ENCODE peak calls at places on chromosomes 1 and 21, in four cellular contexts. One of them, this sample, is unnamed.

GRCh38 chr1:21914880-21915640 is 22.1 kb downstream of the HSPG2 start:
- DNase-seq in fibroblast of lung: peak; percentile 46
- DNase-seq in HCT116: no peak
- DNase-seq in K562: peak; percentile 58
- DNase-seq in this sample: no peak

GRCh38 chr1:2314297-2314802 is 77.0 kb downstream of the MORN1 start:
- DNase-seq in fibroblast of lung: peak; percentile 64
- DNase-seq in HCT116: no peak
- DNase-seq in K562: no peak
- DNase-seq in this sample: peak; percentile 80

GRCh38 chr1:230424440-230425251 is 1.5 kb downstream of the PGBD5 start:
- DNase-seq in fibroblast of lung: no peak
- DNase-seq in HCT116: no peak
- DNase-seq in K562: no peak
- DNase-seq in this sample: peak; percentile 48

GRCh38 chr21:25966308-25966707 is 204.3 kb downstream of the APP start:
- DNase-seq in fibroblast of lung: peak; percentile 27
- DNase-seq in HCT116: no peak
- DNase-seq in K562: no peak
- DNase-seq in this sample: no peak

GRCh38 chr1:170134126-170134525 is 11.6 kb upstream of the NTMT2 start:
- DNase-seq in fibroblast of lung: no peak
- DNase-seq in HCT116: no peak
- DNase-seq in K562: no peak
- DNase-seq in this sample: no peak

GRCh38 chr1:203127672-203128611 is at the start of gene ADORA1:
- DNase-seq in fibroblast of lung: peak; percentile 31
- DNase-seq in HCT116: peak; percentile 10
- DNase-seq in K562: no peak
- DNase-seq in this sample: peak; percentile 80

GRCh38 chr1:174654553-174654952 is 206.8 kb downstream of the GPR52 start:
- DNase-seq in fibroblast of lung: no peak
- DNase-seq in HCT116: no peak
- DNase-seq in K562: no peak
- DNase-seq in this sample: no peak

GRCh38 chr1:42730988-42731387 is 9.0 kb downstream of the CLDN19 start:
- DNase-seq in fibroblast of lung: no peak
- DNase-seq in HCT116: peak; percentile 64
- DNase-seq in K562: peak; percentile 51
- DNase-seq in this sample: no peak

GRCh38 chr1:51945591-51945990 is 44.9 kb downstream of the RAB3B start:
- DNase-seq in fibroblast of lung: peak; percentile 68
- DNase-seq in HCT116: no peak
- DNase-seq in K562: no peak
- DNase-seq in this sample: no peak

GRCh38 chr1:63073530-63074306 is 248.6 kb upstream of the FOXD3 start:
- DNase-seq in fibroblast of lung: no peak
- DNase-seq in HCT116: no peak
- DNase-seq in K562: no peak
- DNase-seq in this sample: peak; percentile 48

GRCh38 chr1:201167625-201167991 is 13.3 kb upstream of the TMEM9 start:
- DNase-seq in fibroblast of lung: no peak
- DNase-seq in HCT116: no peak
- DNase-seq in K562: peak; percentile 30
- DNase-seq in this sample: no peak

GRCh38 chr1:231550448-231550781 is 21.9 kb downstream of the TSNAX start:
- DNase-seq in fibroblast of lung: no peak
- DNase-seq in HCT116: peak; percentile 16
- DNase-seq in K562: peak; percentile 43
- DNase-seq in this sample: peak; percentile 36

GRCh38 chr1:167202049-167202448 is 18.6 kb upstream of the POU2F1 start:
- DNase-seq in fibroblast of lung: no peak
- DNase-seq in HCT116: no peak
- DNase-seq in K562: no peak
- DNase-seq in this sample: no peak

GRCh38 chr1:181189691-181190361 is 101.3 kb downstream of the IER5 start:
- DNase-seq in fibroblast of lung: peak; percentile 47
- DNase-seq in HCT116: peak; percentile 19
- DNase-seq in K562: peak; percentile 94
- DNase-seq in this sample: peak; percentile 88

GRCh38 chr1:21930629-21931170 is 6.4 kb downstream of the HSPG2 start:
- DNase-seq in fibroblast of lung: no peak
- DNase-seq in HCT116: no peak
- DNase-seq in K562: no peak
- DNase-seq in this sample: no peak

GRCh38 chr21:29372063-29372802 is 73.5 kb downstream of the BACH1 start:
- DNase-seq in fibroblast of lung: peak; percentile 89
- DNase-seq in HCT116: peak; percentile 67
- DNase-seq in K562: peak; percentile 80
- DNase-seq in this sample: peak; percentile 56

GRCh38 chr1:22708777-22709176 is 1.9 kb upstream of the EPHB2 start:
- DNase-seq in fibroblast of lung: no peak
- DNase-seq in HCT116: no peak
- DNase-seq in K562: no peak
- DNase-seq in this sample: no peak

GRCh38 chr1:240492832-240493440 is 119.0 kb downstream of the GREM2 start:
- DNase-seq in fibroblast of lung: peak; percentile 60
- DNase-seq in HCT116: no peak
- DNase-seq in K562: peak; percentile 34
- DNase-seq in this sample: peak; percentile 92

GRCh38 chr1:36327421-36328087 is 4.1 kb upstream of the EVA1B start:
- DNase-seq in fibroblast of lung: no peak
- DNase-seq in HCT116: no peak
- DNase-seq in K562: no peak
- DNase-seq in this sample: no peak

GRCh38 chr1:201982082-201982922 is at the start of gene RNPEP:
- DNase-seq in fibroblast of lung: peak; percentile 56
- DNase-seq in HCT116: no peak
- DNase-seq in K562: peak; percentile 97
- DNase-seq in this sample: peak; percentile 77

DNA sequence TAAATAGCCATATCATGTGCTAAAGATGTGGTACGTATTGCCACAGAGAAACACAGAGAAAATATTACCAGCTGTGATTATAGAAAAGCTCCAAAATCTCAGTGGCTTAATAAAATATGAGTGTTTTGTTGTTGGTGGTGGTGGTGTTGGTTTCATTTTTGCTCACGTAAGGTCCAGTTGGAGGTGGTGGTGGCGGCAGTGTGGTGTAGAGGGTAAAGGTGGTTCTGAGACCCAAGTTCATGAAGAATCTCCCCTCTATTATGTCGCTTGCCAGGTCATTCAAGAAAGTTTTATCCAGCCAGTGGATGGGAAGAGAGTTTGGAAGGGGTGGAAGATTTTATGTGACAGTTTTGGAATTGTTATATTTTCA is 217.6 kb upstream of the SAMSN1 start:
- DNase-seq in fibroblast of lung: no peak
- DNase-seq in HCT116: no peak
- DNase-seq in K562: no peak
- DNase-seq in this sample: no peak
- H3K4me2 ChIP-seq in fibroblast of lung: no peak overlapping the region
- H3K4me2 ChIP-seq in HCT116: no peak overlapping the region
- H3K4me2 ChIP-seq in K562: peak overlapping the region; percentile 60
- H3K4me2 ChIP-seq in this sample: no peak overlapping the region

GRCh38 chr1:151472852-151473731 is 13.8 kb upstream of the POGZ start:
- DNase-seq in fibroblast of lung: peak; percentile 75
- DNase-seq in HCT116: no peak
- DNase-seq in K562: peak; percentile 41
- DNase-seq in this sample: peak; percentile 56
- H3K4me2 ChIP-seq in fibroblast of lung: peak overlapping the region; percentile 78
- H3K4me2 ChIP-seq in HCT116: peak overlapping the region; percentile 29
- H3K4me2 ChIP-seq in K562: peak overlapping the region; percentile 2
- H3K4me2 ChIP-seq in this sample: peak overlapping the region; percentile 0

GRCh38 chr1:97634758-97635157 is 286.1 kb downstream of the DPYD start:
- DNase-seq in fibroblast of lung: no peak
- DNase-seq in HCT116: no peak
- DNase-seq in K562: no peak
- DNase-seq in this sample: no peak

GRCh38 chr1:97646071-97646470 is 274.8 kb downstream of the DPYD start:
- DNase-seq in fibroblast of lung: no peak
- DNase-seq in HCT116: no peak
- DNase-seq in K562: no peak
- DNase-seq in this sample: no peak

GRCh38 chr1:97636941-97637340 is 283.9 kb downstream of the DPYD start:
- DNase-seq in fibroblast of lung: no peak
- DNase-seq in HCT116: no peak
- DNase-seq in K562: no peak
- DNase-seq in this sample: no peak

DNA sequence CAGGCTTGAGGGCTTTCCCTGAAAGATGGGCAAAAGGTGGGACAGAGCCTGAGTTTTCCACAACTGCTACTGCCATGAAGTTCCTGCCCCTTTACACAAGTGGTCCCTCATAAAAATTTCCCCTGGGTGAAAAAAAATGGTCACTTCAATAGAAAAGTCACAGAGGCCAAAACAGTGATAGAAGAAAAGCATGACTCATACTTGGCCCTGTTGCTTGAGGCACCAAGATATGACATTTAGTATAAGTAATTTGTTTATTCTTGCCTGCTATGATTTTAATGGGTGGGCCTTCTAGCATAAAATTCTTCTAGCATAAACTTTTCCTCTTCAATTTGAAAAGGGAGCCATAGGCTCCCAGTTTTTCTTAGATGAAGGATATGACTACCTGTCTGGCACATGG is 280.2 kb downstream of the DPYD start:
- DNase-seq in fibroblast of lung: no peak
- DNase-seq in HCT116: no peak
- DNase-seq in K562: no peak
- DNase-seq in this sample: no peak
- H3K4me2 ChIP-seq in fibroblast of lung: no peak overlapping the region
- H3K4me2 ChIP-seq in HCT116: no peak overlapping the region
- H3K4me2 ChIP-seq in K562: no peak overlapping the region
- H3K4me2 ChIP-seq in this sample: no peak overlapping the region

DNA sequence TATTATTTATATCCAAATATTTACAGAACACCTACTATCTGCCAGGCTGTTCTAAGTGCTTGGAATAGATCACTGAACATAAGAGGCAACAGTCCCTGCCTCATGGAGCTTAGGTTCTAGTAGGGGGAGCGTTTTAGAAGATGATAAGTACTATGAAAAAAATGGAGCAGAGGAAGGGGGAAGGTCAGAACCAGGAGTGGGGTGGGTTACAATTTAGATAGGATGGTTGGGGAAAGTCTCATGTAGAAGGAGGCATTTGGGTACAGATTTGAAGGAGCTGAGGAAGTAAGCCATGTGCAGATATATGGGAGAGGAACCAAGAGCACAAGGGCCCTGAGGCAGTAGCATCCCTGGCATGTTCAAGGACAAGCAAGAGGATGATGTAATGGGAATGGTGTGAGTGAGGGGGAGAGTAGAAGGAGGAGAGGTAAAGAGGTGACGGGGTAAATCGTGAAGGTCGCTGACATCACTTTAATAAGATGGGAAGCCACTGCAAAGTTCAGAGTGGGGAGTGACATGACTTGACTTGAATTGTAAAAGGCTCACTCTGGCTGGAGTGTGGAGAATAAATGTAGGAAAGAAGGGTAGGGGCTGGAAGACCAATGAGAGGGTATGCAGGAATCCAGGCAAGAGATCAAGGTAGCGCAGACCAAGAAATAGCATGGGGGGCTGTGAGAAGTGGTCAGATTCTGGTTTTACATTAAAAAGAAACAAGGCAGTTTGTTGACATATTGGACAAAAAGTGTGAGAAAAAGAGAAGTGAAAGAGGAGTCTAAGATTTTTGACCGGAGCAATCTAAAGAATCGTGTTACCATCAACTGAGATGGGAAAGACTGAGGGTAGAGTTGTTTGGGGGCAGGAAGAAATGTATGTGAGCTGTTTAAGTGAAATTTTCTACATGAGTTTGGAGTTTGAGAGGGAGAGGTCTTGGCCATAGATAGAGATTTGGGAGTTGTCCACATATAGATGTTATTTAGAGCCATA is 92.6 kb downstream of the LPAR3 start:
- DNase-seq in fibroblast of lung: no peak
- DNase-seq in HCT116: no peak
- DNase-seq in K562: no peak
- DNase-seq in this sample: no peak
- H3K4me2 ChIP-seq in fibroblast of lung: no peak overlapping the region
- H3K4me2 ChIP-seq in HCT116: no peak overlapping the region
- H3K4me2 ChIP-seq in K562: no peak overlapping the region
- H3K4me2 ChIP-seq in this sample: no peak overlapping the region

DNA sequence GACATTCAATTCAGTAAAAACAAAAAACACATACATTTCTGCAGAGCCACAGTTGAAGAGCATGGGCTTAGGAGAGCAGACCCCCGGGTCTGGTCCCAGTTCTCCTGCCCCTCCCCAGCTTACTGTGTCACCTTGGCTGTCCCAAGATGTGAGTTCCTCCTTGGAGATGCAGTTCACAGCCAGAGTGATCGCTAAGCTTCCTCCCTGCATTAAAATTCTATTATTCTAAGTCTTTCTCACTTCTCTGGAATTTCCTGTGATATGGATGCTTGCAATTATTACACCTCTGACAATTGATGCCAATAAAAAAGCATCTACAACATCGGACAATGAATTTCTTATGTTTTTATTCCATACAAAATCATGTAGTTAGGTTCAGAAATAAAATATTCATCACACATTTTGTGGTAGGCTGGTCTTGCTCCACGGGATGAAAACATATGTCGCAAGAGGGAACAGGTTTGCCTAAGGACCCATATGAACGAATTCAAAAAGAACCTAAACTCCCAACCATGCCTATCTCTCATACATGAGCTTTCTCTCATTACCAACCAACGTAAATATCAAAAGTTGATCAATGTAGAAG is 328.5 kb upstream of the RUNX1 start:
- DNase-seq in fibroblast of lung: no peak
- DNase-seq in HCT116: no peak
- DNase-seq in K562: no peak
- DNase-seq in this sample: no peak
- H3K4me2 ChIP-seq in fibroblast of lung: no peak overlapping the region
- H3K4me2 ChIP-seq in HCT116: no peak overlapping the region
- H3K4me2 ChIP-seq in K562: no peak overlapping the region
- H3K4me2 ChIP-seq in this sample: no peak overlapping the region

GRCh38 chr1:107622975-107623374 is 342.0 kb downstream of the VAV3 start:
- DNase-seq in fibroblast of lung: peak; percentile 41
- DNase-seq in HCT116: no peak
- DNase-seq in K562: no peak
- DNase-seq in this sample: no peak

GRCh38 chr1:107622540-107622939 is 342.4 kb downstream of the VAV3 start:
- DNase-seq in fibroblast of lung: no peak
- DNase-seq in HCT116: no peak
- DNase-seq in K562: no peak
- DNase-seq in this sample: no peak

GRCh38 chr1:107626075-107626796 is 338.7 kb downstream of the VAV3 start:
- DNase-seq in fibroblast of lung: no peak
- DNase-seq in HCT116: no peak
- DNase-seq in K562: no peak
- DNase-seq in this sample: no peak

GRCh38 chr1:107623431-107623830 is 341.5 kb downstream of the VAV3 start:
- DNase-seq in fibroblast of lung: no peak
- DNase-seq in HCT116: no peak
- DNase-seq in K562: no peak
- DNase-seq in this sample: no peak

GRCh38 chr1:107625405-107626029 is 339.5 kb downstream of the VAV3 start:
- DNase-seq in fibroblast of lung: no peak
- DNase-seq in HCT116: no peak
- DNase-seq in K562: no peak
- DNase-seq in this sample: no peak
- H3K4me2 ChIP-seq in fibroblast of lung: no peak overlapping the region
- H3K4me2 ChIP-seq in HCT116: no peak overlapping the region
- H3K4me2 ChIP-seq in K562: no peak overlapping the region
- H3K4me2 ChIP-seq in this sample: no peak overlapping the region